ENCODE peak calls at places on chromosomes 6 and 20, in four cellular contexts. One of them, this sample, is unnamed.

GRCh38 chr6:62891065-62891647 is 320.1 kb upstream of the FKBP1C start:
- DNase-seq in ovary: no peak
- DNase-seq in transverse colon: no peak
- DNase-seq in PC-9: no peak
- DNase-seq in this sample: no peak

GRCh38 chr6:15569035-15569995 is 93.5 kb downstream of the DTNBP1 start:
- DNase-seq in transverse colon: no peak
- DNase-seq in PC-9: no peak
- DNase-seq in ovary: no peak
- DNase-seq in this sample: no peak

GRCh38 chr6:43950206-43950605 is 177.0 kb downstream of the MRPL14 start:
- DNase-seq in transverse colon: no peak
- DNase-seq in PC-9: no peak
- DNase-seq in ovary: no peak
- DNase-seq in this sample: no peak

GRCh38 chr6:112037783-112038216 is 16.1 kb upstream of the CCN6 start:
- DNase-seq in ovary: no peak
- DNase-seq in PC-9: peak
- DNase-seq in transverse colon: peak
- DNase-seq in this sample: peak

GRCh38 chr6:166942393-166943168 is 13.8 kb downstream of the RNASET2 start:
- DNase-seq in transverse colon: no peak
- DNase-seq in ovary: no peak
- DNase-seq in PC-9: no peak
- DNase-seq in this sample: no peak

GRCh38 chr20:36499723-36500501 is 41.4 kb upstream of the MYL9 start:
- DNase-seq in ovary: no peak
- DNase-seq in transverse colon: no peak
- DNase-seq in PC-9: no peak
- DNase-seq in this sample: no peak

GRCh38 chr6:155001482-155001881 is 6.4 kb downstream of the TIAM2 start:
- DNase-seq in PC-9: no peak
- DNase-seq in ovary: no peak
- DNase-seq in transverse colon: no peak
- DNase-seq in this sample: peak

GRCh38 chr6:56713285-56713684 is 70.6 kb upstream of the DST start:
- DNase-seq in ovary: no peak
- DNase-seq in PC-9: peak
- DNase-seq in transverse colon: peak
- DNase-seq in this sample: no peak

GRCh38 chr6:79635179-79635578 is 4.0 kb downstream of the SH3BGRL2 start:
- DNase-seq in transverse colon: no peak
- DNase-seq in ovary: no peak
- DNase-seq in PC-9: no peak
- DNase-seq in this sample: no peak

GRCh38 chr20:62688855-62689460 is 19.7 kb upstream of the NTSR1 start:
- DNase-seq in PC-9: no peak
- DNase-seq in ovary: no peak
- DNase-seq in transverse colon: no peak
- DNase-seq in this sample: no peak

GRCh38 chr6:85453490-85453889 is 3.6 kb downstream of the NT5E start:
- DNase-seq in ovary: no peak
- DNase-seq in transverse colon: no peak
- DNase-seq in PC-9: no peak
- DNase-seq in this sample: no peak

GRCh38 chr20:44809380-44810060 is 826 bp downstream of the RIMS4 start:
- DNase-seq in transverse colon: no peak
- DNase-seq in ovary: no peak
- DNase-seq in PC-9: no peak
- DNase-seq in this sample: no peak

GRCh38 chr6:44000164-44000842 is 126.9 kb downstream of the MRPL14 start:
- DNase-seq in transverse colon: peak
- DNase-seq in PC-9: peak
- DNase-seq in ovary: no peak
- DNase-seq in this sample: no peak

GRCh38 chr20:5313916-5314315 is 2.8 kb downstream of the PROKR2 start:
- DNase-seq in PC-9: no peak
- DNase-seq in ovary: no peak
- DNase-seq in transverse colon: no peak
- DNase-seq in this sample: no peak

GRCh38 chr6:140029551-140029950 is 655.1 kb upstream of the CITED2 start:
- DNase-seq in transverse colon: no peak
- DNase-seq in ovary: no peak
- DNase-seq in PC-9: no peak
- DNase-seq in this sample: no peak

GRCh38 chr20:815914-816606 is 17.5 kb upstream of the FAM110A start:
- DNase-seq in transverse colon: peak
- DNase-seq in PC-9: peak
- DNase-seq in ovary: peak
- DNase-seq in this sample: no peak

GRCh38 chr6:64713175-64713574 is 993.9 kb downstream of the EYS start:
- DNase-seq in transverse colon: no peak
- DNase-seq in PC-9: no peak
- DNase-seq in ovary: no peak
- DNase-seq in this sample: no peak

GRCh38 chr6:117074672-117075071 is 190.7 kb upstream of the VGLL2 start:
- DNase-seq in PC-9: no peak
- DNase-seq in ovary: no peak
- DNase-seq in transverse colon: no peak
- DNase-seq in this sample: no peak

GRCh38 chr6:20438462-20439070 is 36.9 kb downstream of the E2F3 start:
- DNase-seq in transverse colon: no peak
- DNase-seq in ovary: no peak
- DNase-seq in PC-9: no peak
- DNase-seq in this sample: no peak

GRCh38 chr20:49122920-49123319 is 65.2 kb downstream of the STAU1 start:
- DNase-seq in transverse colon: no peak
- DNase-seq in ovary: no peak
- DNase-seq in PC-9: no peak
- DNase-seq in this sample: no peak

GRCh38 chr20:11993886-11994466 is 76.3 kb downstream of the BTBD3 start:
- DNase-seq in ovary: no peak
- DNase-seq in transverse colon: no peak
- DNase-seq in PC-9: no peak
- DNase-seq in this sample: no peak

GRCh38 chr6:98932424-98932823 is 15.3 kb downstream of the FBXL4 start:
- DNase-seq in ovary: no peak
- DNase-seq in transverse colon: no peak
- DNase-seq in PC-9: no peak
- DNase-seq in this sample: no peak

GRCh38 chr6:52640170-52640569 is 30.7 kb upstream of the TMEM14A start:
- DNase-seq in transverse colon: no peak
- DNase-seq in PC-9: no peak
- DNase-seq in ovary: no peak
- DNase-seq in this sample: peak

GRCh38 chr6:84220809-84221409 is 6.5 kb downstream of the CEP162 start:
- DNase-seq in ovary: no peak
- DNase-seq in PC-9: no peak
- DNase-seq in transverse colon: no peak
- DNase-seq in this sample: no peak

GRCh38 chr6:49607391-49607982 is 29.2 kb downstream of the RHAG start:
- DNase-seq in ovary: no peak
- DNase-seq in PC-9: no peak
- DNase-seq in transverse colon: no peak
- DNase-seq in this sample: no peak

GRCh38 chr20:46939031-46939430 is 44.4 kb downstream of the EYA2 start:
- DNase-seq in transverse colon: no peak
- DNase-seq in ovary: no peak
- DNase-seq in PC-9: no peak
- DNase-seq in this sample: no peak

GRCh38 chr6:25963426-25964123 is 973 bp downstream of the TRIM38 start:
- DNase-seq in ovary: no peak
- DNase-seq in PC-9: peak
- DNase-seq in transverse colon: no peak
- DNase-seq in this sample: no peak

GRCh38 chr6:112027942-112028674 is 25.8 kb upstream of the CCN6 start:
- DNase-seq in transverse colon: no peak
- DNase-seq in PC-9: no peak
- DNase-seq in ovary: no peak
- DNase-seq in this sample: no peak

GRCh38 chr20:20366551-20366895 is 1.4 kb upstream of the INSM1 start:
- DNase-seq in ovary: no peak
- DNase-seq in transverse colon: no peak
- DNase-seq in PC-9: no peak
- DNase-seq in this sample: no peak

GRCh38 chr20:35446356-35447078 is 8.5 kb upstream of the GDF5 start:
- DNase-seq in ovary: no peak
- DNase-seq in PC-9: no peak
- DNase-seq in transverse colon: no peak
- DNase-seq in this sample: no peak

GRCh38 chr6:101296184-101296583 is 97.3 kb upstream of the GRIK2 start:
- DNase-seq in PC-9: no peak
- DNase-seq in ovary: no peak
- DNase-seq in transverse colon: no peak
- DNase-seq in this sample: peak

GRCh38 chr6:53279301-53279700 is 69.4 kb downstream of the ELOVL5 start:
- DNase-seq in transverse colon: no peak
- DNase-seq in ovary: no peak
- DNase-seq in PC-9: no peak
- DNase-seq in this sample: no peak

GRCh38 chr6:166554316-166554715 is 32.2 kb downstream of the RAMACL start:
- DNase-seq in PC-9: no peak
- DNase-seq in ovary: no peak
- DNase-seq in transverse colon: no peak
- DNase-seq in this sample: peak

GRCh38 chr6:859936-860335 is 167.0 kb upstream of the EXOC2 start:
- DNase-seq in PC-9: no peak
- DNase-seq in transverse colon: no peak
- DNase-seq in ovary: no peak
- DNase-seq in this sample: no peak
- H3K4me3 ChIP-seq in PC-9: no peak
- H3K4me3 ChIP-seq in transverse colon: no peak
- H3K4me3 ChIP-seq in ovary: no peak
- H3K4me3 ChIP-seq in this sample: no peak

GRCh38 chr6:3744211-3744900 is 7.2 kb downstream of the PXDC1 start:
- DNase-seq in ovary: no peak
- DNase-seq in transverse colon: peak
- DNase-seq in PC-9: no peak
- DNase-seq in this sample: no peak

GRCh38 chr6:3742076-3742425 is 9.5 kb downstream of the PXDC1 start:
- DNase-seq in transverse colon: no peak
- DNase-seq in ovary: no peak
- DNase-seq in PC-9: no peak
- DNase-seq in this sample: no peak

GRCh38 chr6:3744901-3745470 is 6.5 kb downstream of the PXDC1 start:
- DNase-seq in PC-9: no peak
- DNase-seq in transverse colon: no peak
- DNase-seq in ovary: no peak
- DNase-seq in this sample: no peak

GRCh38 chr6:3742426-3743344 is 8.8 kb downstream of the PXDC1 start:
- DNase-seq in transverse colon: peak
- DNase-seq in ovary: peak
- DNase-seq in PC-9: peak
- DNase-seq in this sample: peak

GRCh38 chr6:3743541-3743940 is 8.0 kb downstream of the PXDC1 start:
- DNase-seq in PC-9: no peak
- DNase-seq in transverse colon: peak
- DNase-seq in ovary: no peak
- DNase-seq in this sample: no peak
- H3K4me3 ChIP-seq in PC-9: no peak
- H3K4me3 ChIP-seq in transverse colon: no peak
- H3K4me3 ChIP-seq in ovary: no peak
- H3K4me3 ChIP-seq in this sample: no peak

DNA sequence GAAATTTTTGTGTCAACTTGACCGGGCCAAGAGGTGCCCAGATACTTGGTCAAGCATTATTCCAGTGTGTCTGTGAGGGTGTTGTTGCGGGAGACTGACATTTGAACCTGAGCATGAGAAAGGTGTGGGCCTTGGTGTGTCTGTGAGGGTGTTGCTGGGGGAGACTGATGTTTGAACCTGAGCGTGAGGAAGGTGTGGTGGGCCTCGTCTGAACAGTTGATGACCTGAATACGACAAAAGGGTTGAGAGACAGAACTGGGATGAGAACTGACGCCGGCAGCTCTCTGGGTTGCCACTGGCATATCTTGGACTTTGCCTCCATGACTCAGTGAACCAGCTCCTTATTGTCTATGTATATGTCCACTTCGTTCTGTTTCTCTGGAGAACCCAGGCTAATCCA is 240.5 kb downstream of the ERMARD start:
- DNase-seq in ovary: no peak
- DNase-seq in transverse colon: no peak
- DNase-seq in PC-9: no peak
- DNase-seq in this sample: no peak
- H3K4me3 ChIP-seq in ovary: no peak
- H3K4me3 ChIP-seq in transverse colon: no peak
- H3K4me3 ChIP-seq in PC-9: no peak
- H3K4me3 ChIP-seq in this sample: no peak

GRCh38 chr20:64207641-64208590 is 43.7 kb downstream of the MYT1 start:
- DNase-seq in PC-9: no peak
- DNase-seq in ovary: no peak
- DNase-seq in transverse colon: no peak
- DNase-seq in this sample: no peak
- H3K4me3 ChIP-seq in PC-9: no peak
- H3K4me3 ChIP-seq in ovary: no peak
- H3K4me3 ChIP-seq in transverse colon: no peak
- H3K4me3 ChIP-seq in this sample: no peak

GRCh38 chr20:10513931-10514575 is 78.9 kb downstream of the SLX4IP start:
- DNase-seq in PC-9: no peak
- DNase-seq in transverse colon: no peak
- DNase-seq in ovary: no peak
- DNase-seq in this sample: no peak

GRCh38 chr20:10511166-10511506 is 76.0 kb downstream of the SLX4IP start:
- DNase-seq in transverse colon: no peak
- DNase-seq in ovary: no peak
- DNase-seq in PC-9: no peak
- DNase-seq in this sample: no peak

GRCh38 chr20:10510216-10510615 is 75.1 kb downstream of the SLX4IP start:
- DNase-seq in transverse colon: no peak
- DNase-seq in PC-9: no peak
- DNase-seq in ovary: no peak
- DNase-seq in this sample: no peak

GRCh38 chr20:10511507-10512231 is 76.6 kb downstream of the SLX4IP start:
- DNase-seq in ovary: peak
- DNase-seq in transverse colon: peak
- DNase-seq in PC-9: peak
- DNase-seq in this sample: peak

GRCh38 chr20:10513091-10513490 is 78.0 kb downstream of the SLX4IP start:
- DNase-seq in transverse colon: no peak
- DNase-seq in ovary: no peak
- DNase-seq in PC-9: no peak
- DNase-seq in this sample: no peak
- H3K4me3 ChIP-seq in transverse colon: no peak
- H3K4me3 ChIP-seq in ovary: no peak
- H3K4me3 ChIP-seq in PC-9: no peak
- H3K4me3 ChIP-seq in this sample: no peak

GRCh38 chr6:28597924-28598323 is 72.2 kb downstream of the GPX5 start:
- DNase-seq in ovary: no peak
- DNase-seq in PC-9: peak
- DNase-seq in transverse colon: no peak
- DNase-seq in this sample: no peak
- H3K4me3 ChIP-seq in ovary: no peak
- H3K4me3 ChIP-seq in PC-9: peak
- H3K4me3 ChIP-seq in transverse colon: no peak
- H3K4me3 ChIP-seq in this sample: peak